ENCODE peak calls at places on chromosomes 1 and 21, in six cellular contexts. D is heart left ventricle, X is A549, Q is tibial nerve, F is uterus, E is IMR-90. H is an unnamed sample.

GRCh38 chr21:14438204-14438603 is 55.3 kb upstream of the HSPA13 start:
- DNase-seq in D (no peak), X (no peak), Q (no peak), F (no peak), E (no peak), H (peak; percentile 10)

GRCh38 chr1:235018720-235019444 is 109.8 kb downstream of the TOMM20 start:
- DNase-seq in D (no peak), X (no peak), Q (no peak), F (no peak), E (no peak), H (peak; percentile 31)

GRCh38 chr1:36971832-36972231 is 62.5 kb downstream of the GRIK3 start:
- DNase-seq in D (no peak), X (no peak), Q (no peak), F (no peak), E (no peak), H (no peak)

GRCh38 chr1:225461533-225462428 is 33.9 kb upstream of the LBR start:
- DNase-seq in D (no peak), X (no peak), Q (no peak), F (no peak), E (no peak), H (peak; percentile 72)

GRCh38 chr1:165353731-165354671 is 2.5 kb downstream of the LMX1A start:
- DNase-seq in D (no peak), X (no peak), Q (no peak), F (no peak), E (no peak), H (no peak)

GRCh38 chr1:152447484-152447883 is 33.4 kb upstream of the CRNN start:
- DNase-seq in D (no peak), X (no peak), Q (no peak), F (no peak), E (no peak), H (no peak)

GRCh38 chr21:23162213-23162946 is 2164.2 kb downstream of the NCAM2 start:
- DNase-seq in D (no peak), X (no peak), Q (no peak), F (no peak), E (no peak), H (no peak)

GRCh38 chr1:25695991-25696330 is 79.4 kb downstream of the MAN1C1 start:
- DNase-seq in D (no peak), X (peak; percentile 33), Q (no peak), F (peak; percentile 58), E (peak; percentile 97), H (peak; percentile 79)

GRCh38 chr1:227758366-227758765 is 23.1 kb downstream of the SNAP47 start:
- DNase-seq in D (peak; percentile 23), X (no peak), Q (no peak), F (no peak), E (no peak), H (no peak)

GRCh38 chr21:41954654-41955499 is 1.1 kb upstream of the C2CD2 start:
- DNase-seq in D (no peak), X (no peak), Q (no peak), F (no peak), E (no peak), H (no peak)

GRCh38 chr1:119327436-119328155 is 41.0 kb upstream of the HAO2 start:
- DNase-seq in D (no peak), X (no peak), Q (no peak), F (peak; percentile 78), E (no peak), H (peak; percentile 67)

GRCh38 chr1:109928591-109929111 is 18.0 kb downstream of the CSF1 start:
- DNase-seq in D (peak; percentile 85), X (no peak), Q (peak; percentile 45), F (peak; percentile 79), E (peak; percentile 67), H (peak; percentile 55)

GRCh38 chr1:22731924-22732522 is 21.4 kb downstream of the EPHB2 start:
- DNase-seq in D (no peak), X (no peak), Q (no peak), F (no peak), E (peak; percentile 14), H (no peak)

GRCh38 chr1:240946926-240947325 is 335.0 kb upstream of the GREM2 start:
- DNase-seq in D (no peak), X (peak; percentile 35), Q (no peak), F (no peak), E (peak; percentile 54), H (peak; percentile 52)

GRCh38 chr1:43619996-43620920 is 29.7 kb upstream of the KDM4A start:
- DNase-seq in D (no peak), X (no peak), Q (no peak), F (no peak), E (no peak), H (no peak)

GRCh38 chr1:206739411-206740076 is 31.0 kb upstream of the IL19 start:
- DNase-seq in D (no peak), X (no peak), Q (no peak), F (no peak), E (peak; percentile 33), H (no peak)

GRCh38 chr1:11051781-11052510 is 4.9 kb upstream of the MASP2 start:
- DNase-seq in D (no peak), X (no peak), Q (no peak), F (no peak), E (no peak), H (no peak)

GRCh38 chr1:1910651-1911389 is 4.2 kb upstream of the CALML6 start:
- DNase-seq in D (peak; percentile 55), X (no peak), Q (no peak), F (no peak), E (no peak), H (no peak)

GRCh38 chr1:23745515-23745914 is 2.2 kb downstream of the ELOA start:
- DNase-seq in D (no peak), X (peak; percentile 74), Q (no peak), F (no peak), E (peak; percentile 62), H (no peak)

GRCh38 chr1:23747947-23748346 is 4.7 kb downstream of the ELOA start:
- DNase-seq in D (no peak), X (no peak), Q (no peak), F (no peak), E (no peak), H (no peak)

GRCh38 chr1:23742670-23743286 is 493 bp upstream of the ELOA start:
- DNase-seq in D (peak; percentile 64), X (no peak), Q (no peak), F (no peak), E (no peak), H (peak; percentile 36)

GRCh38 chr1:23741609-23742008 is 1.7 kb upstream of the ELOA start:
- DNase-seq in D (no peak), X (no peak), Q (no peak), F (no peak), E (no peak), H (no peak)

DNA sequence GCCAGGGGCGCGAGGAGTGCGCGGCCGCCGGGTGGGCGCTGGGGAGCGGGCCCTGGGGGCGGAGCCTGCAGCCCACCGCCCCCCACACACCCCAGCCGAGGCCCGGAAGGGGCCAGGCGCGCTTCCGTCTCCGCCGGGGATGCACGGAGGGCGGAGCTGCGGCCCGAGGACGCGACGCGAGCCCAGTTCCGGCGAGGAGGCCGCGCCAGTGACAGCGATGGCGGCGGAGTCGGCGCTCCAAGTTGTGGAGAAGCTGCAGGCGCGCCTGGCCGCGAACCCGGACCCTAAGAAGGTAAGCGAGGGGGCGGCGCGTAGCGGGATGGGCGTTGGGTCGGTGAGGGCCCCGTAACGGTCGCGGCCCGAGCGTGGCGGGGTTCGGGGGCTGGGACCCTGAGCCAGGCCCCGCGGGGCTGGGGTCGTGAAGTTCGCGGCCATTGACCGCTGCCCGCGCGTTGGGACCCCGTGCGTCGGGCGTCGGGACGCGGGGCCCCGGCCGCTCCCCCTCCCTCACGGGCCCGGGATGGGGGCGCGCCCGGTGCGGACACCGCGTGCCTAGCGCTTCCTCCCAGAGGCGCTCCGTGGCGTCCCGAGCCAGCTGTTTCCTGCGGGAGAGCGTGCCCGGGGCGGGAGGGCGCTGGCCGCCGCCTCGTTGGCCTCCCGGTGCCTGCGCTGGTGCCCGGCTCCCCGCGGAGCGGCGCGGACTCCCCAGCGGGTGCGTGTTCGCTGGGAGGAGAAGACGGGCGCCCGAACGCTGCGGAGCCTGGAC is at the start of gene ELOA:
- DNase-seq in D (peak; percentile 90), X (peak; percentile 64), Q (peak; percentile 31), F (peak; percentile 68), E (peak; percentile 53), H (peak; percentile 68)
- TF ChIP-seq POLR2A in D (no peak), X (peak; percentile 66), Q (peak; percentile 60), F (peak; percentile 67), E (peak; percentile 59), H (peak; percentile 32)

GRCh38 chr1:246608616-246609376 is 42.5 kb downstream of the CNST start:
- DNase-seq in D (peak; percentile 69), X (peak; percentile 34), Q (peak; percentile 30), F (peak; percentile 39), E (peak; percentile 97), H (peak; percentile 73)
- H3K4me3 ChIP-seq in D (no peak overlapping the region), X (no peak overlapping the region), Q (no peak overlapping the region), F (no peak overlapping the region), E (no peak overlapping the region), H (no peak overlapping the region)

GRCh38 chr1:31701137-31701736 is 2.6 kb downstream of the COL16A1 start:
- DNase-seq in D (peak; percentile 87), X (peak; percentile 79), Q (peak; percentile 98), F (peak; percentile 98), E (peak; percentile 98), H (peak; percentile 98)
- TF ChIP-seq CTCF in D (no peak), X (no peak), Q (no peak), F (no peak), E (no peak), H (no peak)

GRCh38 chr1:150961756-150962155 is 12.9 kb downstream of the CERS2 start:
- DNase-seq in D (no peak), X (no peak), Q (no peak), F (no peak), E (no peak), H (no peak)
- TF ChIP-seq POLR2A in D (no peak), X (no peak), Q (no peak), F (no peak), E (no peak), H (no peak)

GRCh38 chr1:151255381-151255780 is 847 bp downstream of the PSMD4 start:
- DNase-seq in D (no peak), X (peak; percentile 12), Q (no peak), F (no peak), E (peak; percentile 23), H (no peak)
- H3K4me3 ChIP-seq in D (peak overlapping the region; percentile 86), X (peak overlapping the region; percentile 77), Q (peak overlapping the region; percentile 70), F (peak overlapping the region; percentile 80), E (peak overlapping the region; percentile 67), H (peak overlapping the region; percentile 96)